ENCODE peak calls at places on chromosomes 11 and 22, in seven cellular contexts. M, Q, H, R, B, U and L are unnamed samples. For H3K36me3, the result is how much of the 10 kb centered on the place peaks cover.

GRCh38 chr11:102194257-102194656 is 84.0 kb downstream of the YAP1 start:
- DNase-seq in M (no peak), Q (no peak), H (no peak), R (no peak), B (no peak), U (no peak), L (no peak)

GRCh38 chr22:44309137-44309536 is 3.6 kb downstream of the SHISAL1 start:
- DNase-seq in M (no peak), Q (peak), H (peak), R (peak), B (no peak), U (peak), L (no peak)

GRCh38 chr11:129750343-129751292 is 65.0 kb upstream of the TMEM45B start:
- DNase-seq in M (peak), Q (peak), H (peak), R (peak), B (peak), U (peak), L (peak)

GRCh38 chr11:34750692-34751405 is 130.0 kb downstream of the EHF start:
- DNase-seq in M (no peak), Q (no peak), H (no peak), R (no peak), B (no peak), U (no peak), L (no peak)

GRCh38 chr11:33913991-33914390 is 22.1 kb upstream of the LMO2 start:
- DNase-seq in M (no peak), Q (no peak), H (no peak), R (no peak), B (no peak), U (no peak), L (no peak)

GRCh38 chr11:71425409-71425808 is 22.8 kb downstream of the DHCR7 start:
- DNase-seq in M (no peak), Q (no peak), H (no peak), R (no peak), B (no peak), U (no peak), L (no peak)

GRCh38 chr22:27223317-27224177 is 566.2 kb downstream of the MIAT start:
- DNase-seq in M (no peak), Q (no peak), H (peak), R (peak), B (no peak), U (no peak), L (no peak)

GRCh38 chr11:82754410-82754809 is 20.7 kb upstream of the FAM181B start:
- DNase-seq in M (no peak), Q (no peak), H (no peak), R (no peak), B (no peak), U (no peak), L (no peak)

GRCh38 chr11:67050139-67050538 is 6.5 kb upstream of the RHOD start:
- DNase-seq in M (no peak), Q (no peak), H (no peak), R (no peak), B (no peak), U (no peak), L (no peak)

GRCh38 chr11:82867495-82868082 is 32.6 kb downstream of the PRCP start:
- DNase-seq in M (peak), Q (peak), H (peak), R (peak), B (peak), U (peak), L (peak)

GRCh38 chr11:36073411-36074203 is 129.7 kb downstream of the LDLRAD3 start:
- DNase-seq in M (no peak), Q (no peak), H (peak), R (peak), B (no peak), U (peak), L (no peak)

GRCh38 chr11:113553235-113553634 is 78.0 kb upstream of the DRD2 start:
- DNase-seq in M (no peak), Q (no peak), H (peak), R (peak), B (no peak), U (no peak), L (no peak)

GRCh38 chr11:17572791-17573460 is 25.9 kb downstream of the OTOG start:
- DNase-seq in M (no peak), Q (no peak), H (no peak), R (no peak), B (no peak), U (no peak), L (no peak)

GRCh38 chr11:15705886-15706285 is 591.2 kb downstream of the INSC start:
- DNase-seq in M (no peak), Q (no peak), H (no peak), R (peak), B (no peak), U (no peak), L (no peak)

GRCh38 chr11:129117595-129118350 is 74.4 kb downstream of the ARHGAP32 start:
- DNase-seq in M (peak), Q (peak), H (peak), R (peak), B (no peak), U (peak), L (peak)

GRCh38 chr11:44313701-44314489 is 4.0 kb upstream of the ALX4 start:
- DNase-seq in M (no peak), Q (no peak), H (no peak), R (no peak), B (no peak), U (no peak), L (no peak)

GRCh38 chr22:39731881-39732555 is 161.5 kb downstream of the CACNA1I start:
- DNase-seq in M (no peak), Q (no peak), H (no peak), R (no peak), B (no peak), U (peak), L (no peak)

GRCh38 chr22:35839811-35840739 is 122.4 kb downstream of the APOL5 start:
- DNase-seq in M (no peak), Q (peak), H (peak), R (peak), B (peak), U (peak), L (no peak)

GRCh38 chr11:126339073-126339865 is 16.2 kb upstream of the ST3GAL4 start:
- DNase-seq in M (no peak), Q (no peak), H (no peak), R (peak), B (no peak), U (no peak), L (no peak)

GRCh38 chr11:75499423-75500305 is 26.1 kb downstream of the GDPD5 start:
- DNase-seq in M (no peak), Q (peak), H (peak), R (peak), B (peak), U (no peak), L (no peak)

GRCh38 chr11:8265681-8266241 is 2.1 kb upstream of the LMO1 start:
- DNase-seq in M (no peak), Q (no peak), H (no peak), R (no peak), B (no peak), U (no peak), L (no peak)

GRCh38 chr11:25733777-25734176 is 598.2 kb upstream of the ANO3 start:
- DNase-seq in M (no peak), Q (no peak), H (no peak), R (no peak), B (no peak), U (no peak), L (no peak)

GRCh38 chr11:789951-790350 is at the start of gene CEND1:
- DNase-seq in M (no peak), Q (no peak), H (no peak), R (peak), B (no peak), U (peak), L (no peak)

GRCh38 chr22:49971232-49972162 is 10.9 kb downstream of the PIM3 start:
- DNase-seq in M (peak), Q (peak), H (no peak), R (no peak), B (peak), U (peak), L (peak)

GRCh38 chr11:123302751-123303195 is 107.7 kb upstream of the CLMP start:
- DNase-seq in M (no peak), Q (no peak), H (peak), R (peak), B (no peak), U (no peak), L (no peak)

GRCh38 chr11:44484211-44484610 is 81.3 kb upstream of the CD82 start:
- DNase-seq in M (no peak), Q (no peak), H (no peak), R (peak), B (no peak), U (peak), L (no peak)

GRCh38 chr11:15991174-15991655 is 365.1 kb downstream of the SOX6 start:
- DNase-seq in M (no peak), Q (no peak), H (no peak), R (no peak), B (no peak), U (no peak), L (no peak)

GRCh38 chr11:92396133-92396532 is 171.5 kb downstream of the FAT3 start:
- DNase-seq in M (no peak), Q (no peak), H (no peak), R (no peak), B (no peak), U (no peak), L (no peak)

GRCh38 chr11:65718531-65718930 is 2.1 kb downstream of the RNASEH2C start:
- DNase-seq in M (no peak), Q (no peak), H (no peak), R (no peak), B (no peak), U (no peak), L (no peak)
- H3K36me3 ChIP-seq in M (under half), Q (half or more), H (under half), R (half or more), B (under half), U (half or more), L (under half)

DNA sequence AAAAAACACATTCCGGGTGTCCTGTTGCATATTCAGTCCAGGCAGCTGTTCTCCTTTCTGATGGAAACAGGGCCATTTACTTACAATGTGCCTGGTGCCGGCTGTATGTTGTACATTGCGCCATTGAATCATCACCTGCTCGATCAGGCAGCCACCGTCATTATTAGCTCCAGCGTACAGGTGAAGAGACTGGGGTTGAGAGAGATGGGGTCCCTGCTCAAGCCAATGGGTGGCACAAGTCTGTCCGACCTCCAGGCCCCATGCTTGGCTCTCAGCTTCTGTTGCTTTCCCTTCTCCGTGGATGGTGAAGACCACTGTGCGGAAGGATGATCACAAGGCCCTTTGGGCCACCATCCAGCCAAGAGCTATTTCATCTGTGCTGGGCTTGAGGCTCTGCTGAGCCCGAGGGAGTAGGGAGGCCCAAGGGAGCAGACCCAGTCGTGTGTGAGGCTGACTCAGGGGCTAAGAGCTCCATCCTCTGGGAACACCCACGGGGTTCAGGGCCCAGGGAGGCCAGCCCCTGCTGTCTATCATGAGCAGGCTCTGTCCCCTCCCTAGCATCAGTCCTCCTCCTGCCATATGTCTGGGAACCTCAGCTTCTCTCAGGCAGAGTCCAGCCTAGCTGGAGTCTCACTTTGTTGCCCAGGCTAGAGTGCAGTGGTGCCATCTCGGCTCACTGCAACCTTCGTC is 20.7 kb upstream of the EMID1 start:
- DNase-seq in M (no peak), Q (no peak), H (no peak), R (no peak), B (no peak), U (no peak), L (no peak)
- H3K36me3 ChIP-seq in M (under half), Q (under half), H (under half), R (under half), B (under half), U (under half), L (under half)

DNA sequence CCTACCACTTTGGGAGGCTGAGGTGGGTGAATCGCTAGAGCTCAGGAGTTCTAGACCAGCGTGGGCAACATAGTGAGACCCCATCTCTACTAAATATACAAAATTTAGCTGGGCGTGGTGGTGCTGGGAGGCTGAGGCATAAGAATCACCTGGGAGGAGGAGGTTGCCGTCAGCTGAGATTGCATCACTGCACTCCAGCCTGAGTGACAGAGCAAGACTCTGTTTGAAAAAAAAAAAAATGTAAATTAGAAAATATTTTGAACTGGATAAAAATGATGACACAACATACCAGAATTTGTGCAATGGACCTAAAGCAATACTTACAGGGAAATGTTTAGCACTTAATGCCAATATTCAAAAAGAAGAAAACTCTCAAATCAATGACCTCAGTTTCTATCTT is 46.4 kb downstream of the ATG16L2 start:
- DNase-seq in M (no peak), Q (no peak), H (no peak), R (no peak), B (no peak), U (no peak), L (no peak)
- H3K36me3 ChIP-seq in M (under half), Q (under half), H (under half), R (under half), B (under half), U (under half), L (under half)

GRCh38 chr11:118448294-118448693 is 12.0 kb downstream of the KMT2A start:
- DNase-seq in M (no peak), Q (no peak), H (peak), R (peak), B (no peak), U (no peak), L (no peak)
- H3K36me3 ChIP-seq in M (under half), Q (under half), H (under half), R (under half), B (under half), U (under half), L (under half)

GRCh38 chr22:45534339-45535192 is 31.9 kb downstream of the FBLN1 start:
- DNase-seq in M (no peak), Q (no peak), H (peak), R (peak), B (no peak), U (no peak), L (no peak)
- H3K36me3 ChIP-seq in M (under half), Q (under half), H (under half), R (under half), B (under half), U (under half), L (under half)

GRCh38 chr11:88324562-88325345 is 12.8 kb downstream of the CTSC start:
- DNase-seq in M (no peak), Q (no peak), H (no peak), R (no peak), B (no peak), U (no peak), L (no peak)
- H3K36me3 ChIP-seq in M (under half), Q (under half), H (under half), R (under half), B (under half), U (half or more), L (under half)

DNA sequence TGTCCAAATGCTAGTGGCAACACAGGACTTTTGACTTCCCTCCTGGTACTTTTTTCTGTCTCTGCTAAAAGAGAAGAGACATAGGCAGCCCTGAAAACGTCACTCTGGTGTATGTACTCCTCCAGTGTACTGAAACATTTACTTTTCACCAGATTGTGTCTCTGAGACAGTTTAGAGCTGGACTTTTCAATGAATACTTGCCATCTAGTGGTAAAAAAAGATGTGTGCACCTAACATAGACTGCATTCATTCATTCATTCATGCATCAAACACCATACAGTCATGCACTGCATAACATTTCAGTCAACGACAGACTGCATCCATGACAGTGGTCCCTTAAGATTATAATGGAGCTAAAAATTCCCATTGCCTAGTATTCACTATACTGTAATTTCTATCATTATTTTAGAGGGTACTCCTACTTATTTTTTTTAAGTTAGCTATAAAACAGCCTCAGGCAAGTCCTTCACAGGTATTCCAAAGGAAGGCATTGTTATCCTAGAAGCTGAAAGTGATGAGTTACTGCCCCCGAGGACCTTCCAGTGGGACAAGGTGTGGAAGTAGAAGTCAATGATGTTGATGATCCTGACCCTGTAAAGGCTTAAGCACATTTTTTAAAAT is 186.2 kb downstream of the SPON1 start:
- DNase-seq in M (peak), Q (no peak), H (peak), R (peak), B (no peak), U (no peak), L (no peak)
- H3K36me3 ChIP-seq in M (under half), Q (under half), H (under half), R (under half), B (under half), U (under half), L (under half)

DNA sequence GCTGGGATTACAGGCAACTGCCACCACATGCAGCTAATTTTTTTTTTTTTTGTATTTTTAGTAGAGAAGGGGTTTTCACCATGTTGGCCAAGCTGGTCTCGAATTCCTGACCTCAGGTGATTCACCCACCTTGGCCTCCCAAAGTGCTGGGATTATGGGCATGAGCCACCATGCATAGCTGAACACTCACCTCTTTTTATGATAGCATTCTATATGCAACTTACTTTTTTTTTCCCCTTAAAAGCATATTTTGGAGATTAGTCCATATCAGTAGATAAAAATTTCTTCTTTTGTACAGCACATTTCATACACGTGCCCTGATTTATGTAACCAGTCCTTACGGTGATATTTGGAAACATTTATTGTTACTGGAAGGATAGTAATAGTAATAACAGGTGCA is 14.6 kb downstream of the GTPBP1 start:
- DNase-seq in M (no peak), Q (no peak), H (no peak), R (no peak), B (no peak), U (no peak), L (no peak)
- H3K36me3 ChIP-seq in M (under half), Q (under half), H (under half), R (under half), B (half or more), U (half or more), L (under half)